ENCODE peak calls at places on chromosomes 2 and 18, in seven cellular contexts. Y is WTC11, L is cardiac fibroblast, C is omental fat pad, O is NB4, B is progenitor cell of endocrine pancreas, T is GM23338. A is an unnamed sample.

GRCh38 chr18:32771871-32772499 is 838 bp downstream of the KLHL14 start:
- DNase-seq in L (no peak), B (peak), T (peak), Y (peak), O (no peak), C (no peak), A (no peak)

GRCh38 chr2:133780099-133780996 is 212.1 kb upstream of the NCKAP5 start:
- DNase-seq in L (peak), O (peak), B (peak), C (peak), T (peak), Y (peak), A (peak)

GRCh38 chr2:120677696-120678095 is 58.0 kb upstream of the GLI2 start:
- DNase-seq in C (no peak), B (no peak), T (no peak), Y (no peak), L (no peak), O (no peak), A (no peak)

GRCh38 chr2:147173186-147173575 is 671.6 kb upstream of the ACVR2A start:
- DNase-seq in B (no peak), C (no peak), T (no peak), Y (no peak), L (peak), O (no peak), A (no peak)

GRCh38 chr2:234702731-234703225 is 205.9 kb upstream of the ARL4C start:
- DNase-seq in B (no peak), T (no peak), L (no peak), O (no peak), C (no peak), Y (no peak), A (no peak)

GRCh38 chr18:74251297-74252031 is 40.3 kb downstream of the CYB5A start:
- DNase-seq in C (no peak), B (no peak), T (peak), Y (no peak), L (peak), O (peak), A (peak)

GRCh38 chr2:48339451-48339850 is 190.5 kb upstream of the STON1 start:
- DNase-seq in C (no peak), L (peak), O (no peak), B (no peak), T (no peak), Y (no peak), A (no peak)

GRCh38 chr2:136131484-136131960 is 13.6 kb upstream of the CXCR4 start:
- DNase-seq in C (no peak), O (no peak), Y (no peak), T (no peak), B (no peak), L (no peak), A (no peak)

GRCh38 chr2:108412995-108413726 is 35.4 kb downstream of the SULT1C4 start:
- DNase-seq in T (no peak), Y (no peak), B (no peak), L (peak), C (no peak), O (no peak), A (peak)

GRCh38 chr18:43662657-43663056 is 385.4 kb upstream of the SYT4 start:
- DNase-seq in O (no peak), C (no peak), B (no peak), T (no peak), Y (no peak), L (peak), A (peak)

GRCh38 chr18:79403723-79404566 is 8.2 kb downstream of the NFATC1 start:
- DNase-seq in Y (no peak), T (no peak), B (no peak), O (no peak), C (no peak), L (no peak), A (peak)

GRCh38 chr2:12097860-12098259 is 351.4 kb downstream of the LPIN1 start:
- DNase-seq in T (no peak), B (no peak), Y (no peak), O (no peak), L (no peak), C (no peak), A (no peak)
- TF ChIP-seq CTCF in T (no peak), B (no peak), Y (no peak), O (no peak), L (no peak), C (no peak), A (no peak)

GRCh38 chr2:105791229-105791628 is 46.5 kb downstream of the NCK2 start:
- DNase-seq in T (no peak), L (no peak), C (no peak), O (no peak), B (no peak), Y (no peak), A (no peak)

GRCh38 chr2:105790467-105791118 is 45.9 kb downstream of the NCK2 start:
- DNase-seq in Y (no peak), C (no peak), O (peak), T (no peak), L (no peak), B (no peak), A (no peak)

GRCh38 chr2:105787376-105788318 is 42.9 kb downstream of the NCK2 start:
- DNase-seq in O (peak), Y (no peak), L (no peak), T (no peak), C (no peak), B (no peak), A (no peak)

GRCh38 chr2:105788670-105789290 is 44.1 kb downstream of the NCK2 start:
- DNase-seq in L (no peak), B (no peak), Y (no peak), O (no peak), T (no peak), C (no peak), A (no peak)

DNA sequence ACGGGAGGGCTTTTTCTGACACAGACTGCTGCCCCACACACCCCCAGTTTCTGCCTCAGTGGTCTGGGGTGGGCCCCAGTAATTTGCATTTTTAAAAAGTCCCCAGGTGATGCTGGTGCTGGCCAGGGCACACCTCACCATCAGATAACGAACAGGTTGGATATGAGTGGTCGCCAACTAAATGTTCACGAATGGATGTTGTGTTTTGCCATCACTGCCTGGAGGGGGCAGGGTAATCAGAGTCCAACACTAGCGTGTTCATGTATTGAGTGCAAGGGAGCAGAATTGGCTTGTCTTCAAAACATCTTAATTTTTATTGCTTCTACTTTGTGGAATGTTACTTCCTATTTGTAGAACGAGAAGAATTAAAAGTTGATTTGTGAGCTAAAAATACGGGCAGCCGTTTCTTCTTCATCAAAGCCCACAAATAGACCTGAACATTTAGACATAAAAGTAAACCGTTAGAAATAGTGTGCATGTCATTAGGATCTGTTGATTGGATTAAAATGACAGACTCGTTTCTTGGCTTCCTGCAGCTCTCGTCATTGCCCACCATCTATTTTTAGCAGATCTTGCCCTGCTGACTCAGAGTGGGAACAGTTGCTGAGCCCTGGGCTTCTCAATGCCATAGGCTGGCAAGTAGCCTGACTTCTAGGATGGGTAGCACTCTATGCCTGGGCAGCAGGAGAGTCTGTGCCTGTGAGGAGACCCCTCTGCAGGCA is 45.2 kb downstream of the NCK2 start:
- DNase-seq in L (peak), B (no peak), O (peak), T (no peak), C (no peak), Y (no peak), A (peak)
- TF ChIP-seq CTCF in L (no peak), B (peak), O (peak), T (peak), C (no peak), Y (no peak), A (peak)

DNA sequence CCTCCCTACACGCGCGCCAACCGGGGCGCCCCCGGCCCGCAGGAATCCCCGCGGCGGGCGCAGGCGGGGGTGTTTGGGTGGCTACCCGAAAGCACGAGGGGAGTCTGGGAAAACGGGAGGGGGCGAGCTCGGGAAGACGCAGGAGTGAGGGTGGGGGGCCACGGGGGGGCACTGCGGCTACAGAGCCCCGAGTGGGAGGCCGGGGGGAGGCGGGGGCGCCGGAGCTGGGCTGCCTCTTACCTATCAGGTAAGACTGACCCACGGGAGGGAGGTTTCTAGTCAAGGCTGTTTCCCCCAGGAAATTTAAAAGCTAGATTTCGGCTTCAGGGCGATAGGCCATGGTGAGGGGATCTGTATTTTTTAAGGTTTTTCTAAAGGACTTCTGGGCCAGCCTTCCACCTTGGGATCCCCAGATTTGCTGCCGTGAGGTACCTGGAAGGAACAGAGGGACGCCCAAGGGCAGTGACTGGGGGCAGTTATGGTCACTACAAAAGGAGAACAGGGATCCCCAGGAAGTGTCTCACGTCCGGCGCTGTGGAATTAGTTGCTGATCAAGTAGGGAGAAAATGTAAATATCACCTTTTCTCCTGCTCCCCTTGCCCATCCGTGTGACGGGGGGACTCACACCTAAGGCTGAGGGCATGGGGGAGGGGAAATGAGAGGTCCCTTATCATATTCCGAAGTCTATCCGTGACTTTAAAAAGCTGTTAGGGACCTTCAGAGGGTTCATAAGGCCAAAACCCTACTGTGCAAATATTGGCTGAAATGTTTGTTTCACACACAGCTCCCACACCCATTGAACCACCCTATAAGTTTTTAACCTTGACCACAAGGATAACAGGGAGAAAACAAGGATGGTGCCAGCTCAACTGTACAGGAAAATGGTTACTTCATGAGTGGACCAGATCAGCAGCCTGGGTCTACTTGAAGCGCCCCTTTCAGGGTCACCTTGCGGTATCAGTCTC is 638 bp upstream of the IRS1 start:
- DNase-seq in T (peak), O (peak), Y (no peak), C (no peak), B (no peak), L (peak), A (peak)
- TF ChIP-seq CTCF in T (peak), O (no peak), Y (no peak), C (no peak), B (no peak), L (no peak), A (peak)

GRCh38 chr2:31254237-31255203 is 20.6 kb downstream of the EHD3 start:
- DNase-seq in Y (no peak), O (no peak), B (no peak), T (no peak), L (no peak), C (no peak), A (no peak)

GRCh38 chr2:31255911-31256571 is 22.1 kb downstream of the EHD3 start:
- DNase-seq in B (no peak), Y (no peak), C (no peak), L (no peak), O (no peak), T (no peak), A (no peak)

GRCh38 chr2:31251851-31252250 is 17.9 kb downstream of the EHD3 start:
- DNase-seq in C (no peak), O (no peak), Y (no peak), B (no peak), L (no peak), T (no peak), A (no peak)

GRCh38 chr2:31251018-31251417 is 17.1 kb downstream of the EHD3 start:
- DNase-seq in C (no peak), Y (no peak), O (no peak), T (no peak), B (no peak), L (no peak), A (no peak)

DNA sequence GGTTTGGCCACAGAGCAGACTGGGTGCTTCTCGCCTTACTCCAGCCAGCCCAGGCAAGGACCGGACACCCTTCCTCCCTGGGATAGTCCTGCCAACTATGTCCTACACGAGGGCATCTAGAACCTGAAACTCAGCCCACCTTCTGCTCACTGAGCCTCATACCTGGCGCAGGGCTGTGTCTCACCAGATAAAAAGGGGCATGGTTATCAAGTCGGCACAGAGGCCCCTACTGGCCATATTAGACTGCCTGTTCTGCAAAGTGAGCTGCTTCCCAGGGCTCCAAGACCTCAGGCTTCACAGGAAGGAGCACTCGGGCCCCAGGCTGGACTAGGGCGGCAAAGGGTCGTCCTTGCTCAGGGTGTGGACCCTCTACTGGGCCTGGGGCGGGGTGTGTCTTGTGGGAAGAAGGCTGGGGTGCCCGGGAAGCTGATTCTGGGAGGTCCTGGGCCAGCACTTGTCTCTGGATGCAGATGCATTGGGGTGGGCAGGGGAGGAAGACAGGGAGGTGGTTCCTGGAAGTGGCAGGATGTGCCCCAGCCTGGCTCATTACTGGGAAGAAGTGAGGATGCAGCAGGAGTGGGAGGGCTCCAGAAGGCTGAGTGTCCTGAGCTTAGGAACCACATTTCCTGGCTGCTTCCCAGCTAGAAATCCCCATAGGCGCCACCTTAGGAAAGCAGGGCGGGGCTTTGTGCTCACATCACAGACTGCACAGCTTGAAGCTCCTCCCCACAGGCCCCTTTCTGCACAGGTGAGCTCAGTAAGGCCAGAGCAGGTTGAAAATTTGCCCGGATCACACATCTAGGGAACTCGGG is 19.6 kb downstream of the EHD3 start:
- DNase-seq in Y (peak), L (no peak), B (no peak), T (peak), C (no peak), O (no peak), A (no peak)
- TF ChIP-seq CTCF in Y (no peak), L (no peak), B (no peak), T (no peak), C (no peak), O (no peak), A (no peak)

DNA sequence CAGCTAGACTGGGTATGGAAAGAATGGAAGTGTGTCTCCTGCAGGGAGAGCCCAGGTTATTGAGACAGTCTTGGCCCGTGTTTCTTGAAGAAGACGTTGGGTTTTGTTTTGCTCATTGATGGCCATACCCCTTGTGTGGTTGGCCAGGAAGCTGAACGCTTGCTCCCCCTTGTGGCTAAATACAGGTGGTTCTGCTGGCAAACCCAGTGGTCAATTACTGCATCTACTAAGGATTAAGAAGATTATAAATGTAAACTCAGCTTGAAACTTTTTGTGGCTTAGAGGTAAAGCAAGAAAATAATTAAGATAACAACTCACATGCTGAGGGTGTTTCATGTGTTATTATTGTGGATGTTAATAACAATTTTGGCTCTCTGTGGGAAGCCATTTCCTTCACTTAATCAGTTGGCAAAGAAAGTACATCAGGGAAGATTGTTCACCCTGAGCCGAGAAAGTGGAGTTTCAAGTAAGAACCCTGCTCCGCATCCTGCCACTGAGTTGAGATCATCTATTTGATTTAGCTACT is 91.8 kb downstream of the NEDD4L start:
- DNase-seq in C (no peak), O (peak), Y (peak), L (peak), T (peak), B (peak), A (peak)
- TF ChIP-seq CTCF in C (no peak), O (peak), Y (peak), L (peak), T (peak), B (peak), A (peak)

DNA sequence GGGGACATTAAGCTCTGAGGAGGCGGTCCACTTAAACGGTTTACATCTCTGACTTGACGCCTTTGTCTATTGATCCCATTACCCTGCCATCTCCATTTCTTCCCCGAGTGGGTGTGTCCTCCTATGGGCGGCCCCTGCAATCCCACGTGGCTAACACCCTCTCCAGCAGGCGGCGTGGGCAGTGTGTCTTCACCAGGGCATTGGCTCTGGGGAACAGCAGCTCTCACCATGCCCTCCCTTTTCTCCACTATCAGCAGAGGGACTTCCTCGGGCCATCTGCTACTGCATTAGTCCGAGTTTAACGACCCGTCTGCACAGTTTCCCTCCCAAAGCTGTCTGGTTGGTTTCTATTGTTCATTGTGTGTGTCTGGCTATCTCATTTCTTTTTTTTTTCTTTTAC is 511.9 kb upstream of the NRP2 start:
- DNase-seq in T (peak), B (no peak), O (no peak), L (no peak), Y (no peak), C (no peak), A (no peak)
- TF ChIP-seq CTCF in T (no peak), B (no peak), O (no peak), L (no peak), Y (no peak), C (no peak), A (no peak)

GRCh38 chr2:224937887-224938286 is 104.4 kb downstream of the DOCK10 start:
- DNase-seq in Y (no peak), C (no peak), O (no peak), T (peak), L (no peak), B (no peak), A (no peak)

GRCh38 chr2:224944707-224945106 is 97.6 kb downstream of the DOCK10 start:
- DNase-seq in Y (no peak), C (no peak), O (no peak), B (no peak), L (no peak), T (no peak), A (no peak)

GRCh38 chr2:224941958-224942357 is 100.3 kb downstream of the DOCK10 start:
- DNase-seq in O (no peak), T (peak), Y (no peak), B (no peak), C (no peak), L (no peak), A (no peak)

GRCh38 chr2:224938670-224939309 is 103.5 kb downstream of the DOCK10 start:
- DNase-seq in L (peak), O (no peak), C (no peak), B (no peak), T (no peak), Y (no peak), A (no peak)

GRCh38 chr2:224940618-224941017 is 101.7 kb downstream of the DOCK10 start:
- DNase-seq in C (no peak), O (no peak), B (no peak), L (no peak), Y (no peak), T (no peak), A (no peak)
- TF ChIP-seq CTCF in C (no peak), O (no peak), B (no peak), L (no peak), Y (no peak), T (no peak), A (no peak)

A was measured in A673.